ENCODE peak calls at places on chromosomes 11 and 22, in five cellular contexts. One of them, this sample, is unnamed. For H3K4me1, the result is how much of the 10 kb centered on the place peaks cover.

GRCh38 chr11:46277313-46277622 is 194 bp upstream of the CREB3L1 start:
- ATAC-seq in upper lobe of left lung: no peak
- ATAC-seq in HepG2: no peak
- ATAC-seq in left lung: peak
- ATAC-seq in heart left ventricle: no peak
- ATAC-seq in this sample: peak

GRCh38 chr11:46278387-46279173 is 1.1 kb downstream of the CREB3L1 start:
- ATAC-seq in upper lobe of left lung: peak
- ATAC-seq in heart left ventricle: no peak
- ATAC-seq in left lung: peak
- ATAC-seq in HepG2: no peak
- ATAC-seq in this sample: no peak

GRCh38 chr11:62001450-62002178 is 34.2 kb upstream of the FTH1 start:
- ATAC-seq in left lung: peak
- ATAC-seq in upper lobe of left lung: peak
- ATAC-seq in heart left ventricle: no peak
- ATAC-seq in HepG2: peak
- ATAC-seq in this sample: no peak

GRCh38 chr22:23415490-23415851 is 164.6 kb downstream of the IGLL1 start:
- ATAC-seq in left lung: no peak
- ATAC-seq in upper lobe of left lung: peak
- ATAC-seq in heart left ventricle: no peak
- ATAC-seq in HepG2: no peak
- ATAC-seq in this sample: no peak

GRCh38 chr22:31879585-31879984 is 64.8 kb upstream of the YWHAH start:
- ATAC-seq in upper lobe of left lung: no peak
- ATAC-seq in left lung: no peak
- ATAC-seq in HepG2: no peak
- ATAC-seq in heart left ventricle: no peak
- ATAC-seq in this sample: no peak

GRCh38 chr11:114137054-114137453 is 77.5 kb downstream of the ZBTB16 start:
- ATAC-seq in HepG2: no peak
- ATAC-seq in upper lobe of left lung: no peak
- ATAC-seq in left lung: no peak
- ATAC-seq in heart left ventricle: no peak
- ATAC-seq in this sample: no peak

GRCh38 chr11:9397746-9398680 is 13.6 kb downstream of the IPO7 start:
- ATAC-seq in left lung: no peak
- ATAC-seq in HepG2: no peak
- ATAC-seq in upper lobe of left lung: no peak
- ATAC-seq in heart left ventricle: no peak
- ATAC-seq in this sample: no peak

GRCh38 chr11:3189886-3190583 is 24.9 kb upstream of the OSBPL5 start:
- ATAC-seq in heart left ventricle: no peak
- ATAC-seq in upper lobe of left lung: no peak
- ATAC-seq in HepG2: no peak
- ATAC-seq in left lung: no peak
- ATAC-seq in this sample: no peak

GRCh38 chr11:134405841-134406240 is 6.2 kb downstream of the B3GAT1 start:
- ATAC-seq in upper lobe of left lung: no peak
- ATAC-seq in HepG2: no peak
- ATAC-seq in heart left ventricle: no peak
- ATAC-seq in left lung: no peak
- ATAC-seq in this sample: no peak

GRCh38 chr22:35257321-35258143 is at the start of gene HMGXB4:
- ATAC-seq in upper lobe of left lung: peak
- ATAC-seq in left lung: peak
- ATAC-seq in heart left ventricle: peak
- ATAC-seq in HepG2: peak
- ATAC-seq in this sample: peak
- TF ChIP-seq CTCF in upper lobe of left lung: peak
- TF ChIP-seq CTCF in left lung: no peak
- TF ChIP-seq CTCF in heart left ventricle: peak
- TF ChIP-seq CTCF in HepG2: peak
- TF ChIP-seq CTCF in this sample: peak

GRCh38 chr22:30010789-30011405 is 69.4 kb upstream of the HORMAD2 start:
- ATAC-seq in upper lobe of left lung: no peak
- ATAC-seq in left lung: no peak
- ATAC-seq in HepG2: no peak
- ATAC-seq in heart left ventricle: no peak
- ATAC-seq in this sample: no peak
- H3K27ac ChIP-seq in upper lobe of left lung: no peak
- H3K27ac ChIP-seq in left lung: no peak
- H3K27ac ChIP-seq in HepG2: no peak
- H3K27ac ChIP-seq in heart left ventricle: no peak
- H3K27ac ChIP-seq in this sample: no peak

GRCh38 chr22:39239561-39240423 is 5.0 kb downstream of the PDGFB start:
- ATAC-seq in upper lobe of left lung: peak
- ATAC-seq in left lung: peak
- ATAC-seq in HepG2: no peak
- ATAC-seq in heart left ventricle: no peak
- ATAC-seq in this sample: no peak
- H3K4me1 ChIP-seq in upper lobe of left lung: half or more
- H3K4me1 ChIP-seq in left lung: under half
- H3K4me1 ChIP-seq in HepG2: under half
- H3K4me1 ChIP-seq in heart left ventricle: half or more
- H3K4me1 ChIP-seq in this sample: under half

GRCh38 chr22:42357221-42357620 is 75.0 kb downstream of the NFAM1 start:
- ATAC-seq in left lung: peak
- ATAC-seq in heart left ventricle: no peak
- ATAC-seq in HepG2: no peak
- ATAC-seq in upper lobe of left lung: no peak
- ATAC-seq in this sample: no peak

GRCh38 chr22:42356547-42356946 is 75.7 kb downstream of the NFAM1 start:
- ATAC-seq in heart left ventricle: no peak
- ATAC-seq in HepG2: no peak
- ATAC-seq in left lung: no peak
- ATAC-seq in upper lobe of left lung: no peak
- ATAC-seq in this sample: no peak

GRCh38 chr22:42350373-42350772 is 79.9 kb upstream of the TCF20 start:
- ATAC-seq in upper lobe of left lung: no peak
- ATAC-seq in left lung: no peak
- ATAC-seq in heart left ventricle: no peak
- ATAC-seq in HepG2: no peak
- ATAC-seq in this sample: no peak

GRCh38 chr22:42357634-42358296 is 74.4 kb downstream of the NFAM1 start:
- ATAC-seq in HepG2: peak
- ATAC-seq in left lung: peak
- ATAC-seq in heart left ventricle: no peak
- ATAC-seq in upper lobe of left lung: peak
- ATAC-seq in this sample: peak

GRCh38 chr22:42353883-42354727 is 78.1 kb downstream of the NFAM1 start:
- ATAC-seq in heart left ventricle: no peak
- ATAC-seq in upper lobe of left lung: no peak
- ATAC-seq in left lung: no peak
- ATAC-seq in HepG2: no peak
- ATAC-seq in this sample: no peak
- TF ChIP-seq CTCF in heart left ventricle: no peak
- TF ChIP-seq CTCF in upper lobe of left lung: no peak
- TF ChIP-seq CTCF in left lung: no peak
- TF ChIP-seq CTCF in HepG2: no peak
- TF ChIP-seq CTCF in this sample: no peak

GRCh38 chr11:112345708-112346107 is 85.0 kb upstream of the PLET1 start:
- ATAC-seq in heart left ventricle: no peak
- ATAC-seq in upper lobe of left lung: no peak
- ATAC-seq in left lung: no peak
- ATAC-seq in HepG2: peak
- ATAC-seq in this sample: no peak

GRCh38 chr11:112346586-112346985 is 85.9 kb upstream of the PLET1 start:
- ATAC-seq in HepG2: no peak
- ATAC-seq in heart left ventricle: no peak
- ATAC-seq in upper lobe of left lung: no peak
- ATAC-seq in left lung: no peak
- ATAC-seq in this sample: no peak

GRCh38 chr11:112343368-112344039 is 82.8 kb upstream of the PLET1 start:
- ATAC-seq in upper lobe of left lung: no peak
- ATAC-seq in HepG2: no peak
- ATAC-seq in left lung: no peak
- ATAC-seq in heart left ventricle: no peak
- ATAC-seq in this sample: no peak

GRCh38 chr11:112344040-112344413 is 83.4 kb upstream of the PLET1 start:
- ATAC-seq in heart left ventricle: no peak
- ATAC-seq in left lung: no peak
- ATAC-seq in upper lobe of left lung: no peak
- ATAC-seq in HepG2: no peak
- ATAC-seq in this sample: no peak

DNA sequence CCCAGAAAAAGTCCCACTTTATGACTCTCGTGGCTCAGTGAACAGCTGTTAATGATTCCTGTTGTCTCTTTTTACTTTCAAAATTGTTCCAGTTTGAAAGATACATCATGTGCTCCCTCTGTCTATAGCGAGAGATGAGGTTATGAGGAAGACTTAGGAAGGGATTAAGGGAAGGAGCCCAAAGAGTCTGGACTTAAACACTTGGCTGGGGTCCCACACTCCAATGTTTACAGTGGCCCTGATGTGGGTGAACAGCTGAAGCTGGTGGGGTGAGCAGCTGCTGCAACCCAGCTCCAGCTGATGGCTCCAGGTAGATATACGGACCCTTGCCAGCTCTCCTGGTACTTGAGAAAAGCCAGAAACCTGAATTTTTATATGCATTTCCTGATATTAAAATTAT is 84.5 kb upstream of the PLET1 start:
- ATAC-seq in left lung: no peak
- ATAC-seq in heart left ventricle: no peak
- ATAC-seq in upper lobe of left lung: no peak
- ATAC-seq in HepG2: no peak
- ATAC-seq in this sample: no peak
- H3K27ac ChIP-seq in left lung: no peak
- H3K27ac ChIP-seq in heart left ventricle: no peak
- H3K27ac ChIP-seq in upper lobe of left lung: no peak
- H3K27ac ChIP-seq in HepG2: no peak
- H3K27ac ChIP-seq in this sample: no peak

GRCh38 chr22:21587803-21588611 is 20.5 kb downstream of the UBE2L3 start:
- ATAC-seq in heart left ventricle: no peak
- ATAC-seq in left lung: peak
- ATAC-seq in HepG2: no peak
- ATAC-seq in upper lobe of left lung: no peak
- ATAC-seq in this sample: no peak
- H3K4me1 ChIP-seq in heart left ventricle: half or more
- H3K4me1 ChIP-seq in left lung: under half
- H3K4me1 ChIP-seq in HepG2: under half
- H3K4me1 ChIP-seq in upper lobe of left lung: under half
- H3K4me1 ChIP-seq in this sample: half or more

GRCh38 chr22:19965771-19966709 is 24.4 kb upstream of the TXNRD2 start:
- ATAC-seq in heart left ventricle: no peak
- ATAC-seq in HepG2: no peak
- ATAC-seq in left lung: no peak
- ATAC-seq in upper lobe of left lung: no peak
- ATAC-seq in this sample: no peak
- TF ChIP-seq CTCF in heart left ventricle: no peak
- TF ChIP-seq CTCF in HepG2: peak
- TF ChIP-seq CTCF in left lung: no peak
- TF ChIP-seq CTCF in upper lobe of left lung: no peak
- TF ChIP-seq CTCF in this sample: no peak

This sample was measured in gastroesophageal sphincter.